ENCODE peak calls at places on chromosomes 11 and 22, in five cellular contexts. N, B, P, U and E are unnamed samples.

GRCh38 chr11:104003491-104003890 is 32.9 kb upstream of the DDI1 start:
- DNase-seq in B (no peak), U (no peak), N (peak; percentile 63), P (no peak), E (no peak)

GRCh38 chr11:1120532-1121342 is 37.0 kb upstream of the MUC5AC start:
- DNase-seq in N (no peak), B (peak; percentile 23), U (no peak), P (no peak), E (no peak)

GRCh38 chr11:67373916-67374570 is 645 bp upstream of the CLCF1 start:
- DNase-seq in B (peak; percentile 69), P (peak; percentile 72), N (peak; percentile 99), U (peak; percentile 77), E (peak; percentile 89)

GRCh38 chr22:40434101-40434500 is 63.7 kb downstream of the SGSM3 start:
- DNase-seq in B (no peak), N (peak; percentile 57), U (no peak), P (no peak), E (no peak)

GRCh38 chr11:127902405-127902804 is 685.0 kb downstream of the ETS1 start:
- DNase-seq in N (no peak), U (no peak), P (no peak), B (peak; percentile 73), E (no peak)

GRCh38 chr22:32710896-32711295 is 90.6 kb upstream of the TIMP3 start:
- DNase-seq in P (no peak), N (no peak), U (no peak), B (no peak), E (no peak)

GRCh38 chr11:12592283-12592682 is 81.9 kb upstream of the TEAD1 start:
- DNase-seq in N (no peak), P (no peak), U (no peak), B (no peak), E (no peak)

GRCh38 chr11:94574193-94574961 is 7.2 kb downstream of the PIWIL4 start:
- DNase-seq in B (no peak), U (no peak), N (peak; percentile 87), P (no peak), E (peak; percentile 14)

GRCh38 chr11:44615913-44616806 is 50.7 kb downstream of the CD82 start:
- DNase-seq in U (peak; percentile 30), N (no peak), P (no peak), B (no peak), E (no peak)

GRCh38 chr11:15801126-15801525 is 555.2 kb downstream of the SOX6 start:
- DNase-seq in P (no peak), U (no peak), N (no peak), B (no peak), E (no peak)

GRCh38 chr22:48835364-48835763 is 992.3 kb downstream of the BRD1 start:
- DNase-seq in U (no peak), N (no peak), B (no peak), P (no peak), E (no peak)

GRCh38 chr11:44899959-44900358 is 50.7 kb downstream of the TP53I11 start:
- DNase-seq in U (peak; percentile 62), P (peak; percentile 42), B (peak; percentile 63), N (peak; percentile 57), E (no peak)

GRCh38 chr11:19789840-19790710 is 77.4 kb downstream of the NAV2 start:
- DNase-seq in B (no peak), U (no peak), P (no peak), N (peak; percentile 66), E (peak; percentile 69)

GRCh38 chr22:18023509-18024275 is 669 bp downstream of the MICAL3 start:
- DNase-seq in B (peak; percentile 87), U (peak; percentile 67), N (peak; percentile 96), P (peak; percentile 58), E (peak; percentile 91)

GRCh38 chr11:94504689-94505293 is 7.5 kb upstream of the C11orf97 start:
- DNase-seq in B (peak; percentile 52), P (peak; percentile 62), N (peak; percentile 67), U (peak; percentile 64), E (peak; percentile 68)

GRCh38 chr11:17552041-17552355 is 4.9 kb downstream of the OTOG start:
- DNase-seq in U (no peak), N (no peak), B (no peak), P (no peak), E (no peak)

GRCh38 chr11:1763796-1764661 is at the start of gene CTSD:
- DNase-seq in U (peak; percentile 88), B (peak; percentile 100), P (peak; percentile 86), N (peak; percentile 93), E (peak; percentile 94)

GRCh38 chr22:47209547-47210023 is 447.1 kb downstream of the TBC1D22A start:
- DNase-seq in N (no peak), B (no peak), P (no peak), U (no peak), E (no peak)

GRCh38 chr11:76229690-76230240 is 23.5 kb upstream of the WNT11 start:
- DNase-seq in U (no peak), B (no peak), N (no peak), P (no peak), E (no peak)

GRCh38 chr11:65625628-65626342 is 10.2 kb downstream of the PCNX3 start:
- DNase-seq in N (peak; percentile 65), P (no peak), U (peak; percentile 55), B (peak; percentile 89), E (peak; percentile 47)

GRCh38 chr22:29082826-29083545 is 10.2 kb downstream of the KREMEN1 start:
- DNase-seq in P (no peak), N (no peak), B (no peak), U (no peak), E (no peak)

GRCh38 chr11:86477495-86478155 is 102.9 kb downstream of the CCDC81 start:
- DNase-seq in N (peak; percentile 59), P (no peak), U (no peak), B (no peak), E (no peak)

GRCh38 chr11:5722622-5723021 is 13.6 kb upstream of the OR56B1 start:
- DNase-seq in N (no peak), U (no peak), B (no peak), P (no peak), E (peak; percentile 20)

GRCh38 chr22:37240240-37240940 is 3.7 kb downstream of the RAC2 start:
- DNase-seq in U (no peak), B (no peak), N (no peak), P (no peak), E (no peak)

GRCh38 chr22:37240941-37241320 is 3.1 kb downstream of the RAC2 start:
- DNase-seq in B (peak; percentile 19), N (no peak), U (no peak), P (no peak), E (no peak)

GRCh38 chr22:37239336-37240239 is 4.5 kb downstream of the RAC2 start:
- DNase-seq in B (peak; percentile 17), P (no peak), N (no peak), U (no peak), E (no peak)

GRCh38 chr22:37242395-37242918 is 1.6 kb downstream of the RAC2 start:
- DNase-seq in N (peak; percentile 48), U (peak; percentile 89), B (peak; percentile 60), P (peak; percentile 90), E (peak; percentile 40)

DNA sequence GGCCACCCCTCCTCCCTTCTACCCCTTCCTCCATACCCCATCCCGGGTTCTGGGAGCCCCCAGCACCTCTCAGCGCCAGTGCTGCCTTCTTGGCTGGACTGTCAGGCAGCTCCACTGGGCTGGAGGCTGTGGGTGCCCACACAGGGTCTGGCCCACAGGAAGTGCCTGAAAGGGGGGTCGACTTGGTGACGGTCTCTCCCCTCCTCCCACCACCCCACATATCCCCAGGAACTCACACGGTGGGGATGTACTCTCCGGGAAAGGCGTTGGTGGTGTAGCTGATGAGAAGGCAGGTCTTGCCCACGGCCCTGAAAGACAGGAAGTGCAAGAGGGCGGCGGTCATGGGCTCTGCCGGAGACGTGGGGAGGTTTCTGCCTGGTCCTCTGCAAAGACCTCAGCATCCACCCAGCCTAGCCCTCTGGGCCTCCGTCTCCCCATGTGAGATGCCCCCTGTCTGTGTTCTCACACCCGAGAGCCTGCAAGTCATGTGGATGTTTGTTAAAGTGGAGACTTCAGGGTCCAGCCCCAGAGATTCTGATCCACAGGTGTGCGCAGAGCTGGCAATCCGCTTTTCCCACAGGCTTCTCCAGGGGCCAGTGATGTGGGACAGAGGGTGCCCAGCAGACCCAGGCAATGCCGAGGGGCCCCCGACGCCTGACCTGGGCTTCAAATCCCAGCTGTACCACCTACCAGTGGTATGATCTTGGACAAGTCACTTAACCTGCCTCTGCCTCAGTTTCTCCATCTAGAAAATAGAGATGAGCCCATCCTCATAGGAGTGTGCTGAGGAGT is 2.5 kb downstream of the RAC2 start:
- DNase-seq in B (peak; percentile 18), P (no peak), U (no peak), N (no peak), E (no peak)
- H3K9me2 ChIP-seq in B (no peaks in the 10 kb centered on the region), P (no peaks in the 10 kb centered on the region), U (no peaks in the 10 kb centered on the region), N (no peaks in the 10 kb centered on the region), E (no peaks in the 10 kb centered on the region)

GRCh38 chr11:61147271-61147670 is 14.0 kb downstream of the VPS37C start:
- DNase-seq in P (no peak), B (no peak), N (no peak), U (no peak), E (no peak)
- H3K4me2 ChIP-seq in P (no peak overlapping the region), B (no peak overlapping the region), N (no peak overlapping the region), U (no peak overlapping the region), E (no peak overlapping the region)

DNA sequence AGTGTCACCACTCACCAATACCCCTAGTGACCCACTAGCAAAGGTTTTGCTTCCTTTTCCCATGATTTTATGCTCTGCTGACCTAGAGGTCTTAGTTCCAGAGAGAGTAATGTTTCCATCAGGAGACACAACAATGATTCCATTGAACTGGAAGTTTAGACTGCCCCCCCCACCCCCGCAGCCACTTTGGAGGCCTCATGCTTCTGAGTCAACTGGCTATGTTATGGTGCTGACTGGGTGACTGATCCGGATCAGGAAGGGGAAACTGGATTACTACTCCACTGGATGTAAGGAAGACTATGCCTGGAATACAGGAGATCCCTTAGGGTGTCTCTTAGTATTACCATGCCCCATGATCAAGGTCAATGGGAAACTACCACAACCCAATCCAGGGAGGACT is 633.6 kb downstream of the OPCML start:
- DNase-seq in P (no peak), N (no peak), B (no peak), U (no peak), E (no peak)
- H3K9me2 ChIP-seq in P (no peaks in the 10 kb centered on the region), N (no peaks in the 10 kb centered on the region), B (no peaks in the 10 kb centered on the region), U (no peaks in the 10 kb centered on the region), E (no peaks in the 10 kb centered on the region)

GRCh38 chr11:47001666-47002285 is 65.2 kb downstream of the CSTPP1 start:
- DNase-seq in P (no peak), N (peak; percentile 13), B (peak; percentile 38), U (peak; percentile 68), E (no peak)

GRCh38 chr11:47003180-47003877 is 66.8 kb downstream of the CSTPP1 start:
- DNase-seq in P (no peak), B (no peak), N (peak; percentile 72), U (peak; percentile 79), E (no peak)

GRCh38 chr11:47002366-47002765 is 65.8 kb downstream of the CSTPP1 start:
- DNase-seq in U (peak; percentile 55), B (no peak), N (no peak), P (no peak), E (no peak)

GRCh38 chr11:46999217-46999616 is 62.7 kb downstream of the CSTPP1 start:
- DNase-seq in U (peak; percentile 66), P (no peak), N (no peak), B (no peak), E (no peak)

DNA sequence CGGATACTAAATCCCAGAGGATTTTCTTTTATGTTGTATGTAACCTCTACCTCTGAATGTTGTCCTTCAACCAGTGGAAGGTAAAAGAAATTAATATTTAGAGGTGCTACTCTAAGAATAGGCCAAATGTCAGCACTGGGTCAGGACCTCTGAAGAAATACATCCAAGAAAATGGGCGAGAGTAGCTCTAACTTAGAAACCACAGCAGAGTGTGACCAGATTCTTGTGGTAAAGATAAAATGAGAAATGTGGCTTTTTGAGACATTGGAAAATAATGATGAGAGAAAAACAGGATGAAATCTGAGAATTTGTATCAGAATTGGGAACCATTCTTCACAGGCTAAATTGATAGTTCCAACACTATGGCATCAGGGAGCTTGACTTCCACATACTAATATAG is 63.5 kb downstream of the CSTPP1 start:
- DNase-seq in B (no peak), N (no peak), U (no peak), P (no peak), E (no peak)
- H3K4me2 ChIP-seq in B (no peak overlapping the region), N (no peak overlapping the region), U (peak overlapping the region; percentile 61), P (no peak overlapping the region), E (no peak overlapping the region)